ENCODE peak calls at places on chromosomes 4 and X, in five cellular contexts. C, J, T, X and O are unnamed samples.

GRCh38 chr4:124334119-124334518 is 378.4 kb downstream of the ANKRD50 start:
- DNase-seq in J (no peak), C (no peak), T (no peak), X (no peak), O (peak; percentile 65)

GRCh38 chrX:38458071-38458470 is 103.3 kb upstream of the TSPAN7 start:
- DNase-seq in X (no peak), J (no peak), T (no peak), C (no peak), O (no peak)

GRCh38 chr4:94412019-94413017 is 39.4 kb upstream of the PDLIM5 start:
- DNase-seq in X (no peak), J (no peak), T (no peak), C (no peak), O (no peak)

GRCh38 chr4:102137217-102137616 is 208.1 kb downstream of the SLC39A8 start:
- DNase-seq in T (no peak), X (no peak), J (no peak), C (no peak), O (no peak)

GRCh38 chrX:41889317-41890025 is 33.9 kb downstream of the CASK start:
- DNase-seq in C (no peak), J (no peak), T (no peak), X (no peak), O (no peak)

GRCh38 chr4:65845169-65845568 is 174.9 kb upstream of the EPHA5 start:
- DNase-seq in X (no peak), C (no peak), J (no peak), T (no peak), O (no peak)

GRCh38 chr4:128427832-128428366 is 140.3 kb upstream of the PGRMC2 start:
- DNase-seq in X (no peak), T (no peak), J (no peak), C (no peak), O (peak; percentile 77)

GRCh38 chr4:109079731-109080130 is 222.7 kb downstream of the COL25A1 start:
- DNase-seq in X (no peak), J (no peak), C (no peak), T (no peak), O (no peak)

GRCh38 chr4:20391224-20391623 is 139.5 kb downstream of the SLIT2 start:
- DNase-seq in T (no peak), J (no peak), X (no peak), C (no peak), O (no peak)

GRCh38 chrX:154098551-154098950 is 1.0 kb upstream of the MECP2 start:
- DNase-seq in C (no peak), T (no peak), X (no peak), J (no peak), O (no peak)

GRCh38 chrX:117517994-117518393 is 598.6 kb downstream of the KLHL13 start:
- DNase-seq in T (no peak), C (no peak), J (no peak), X (no peak), O (no peak)

GRCh38 chr4:169005453-169006099 is 4.5 kb downstream of the CBR4 start:
- DNase-seq in X (no peak), T (no peak), C (no peak), J (no peak), O (no peak)

GRCh38 chrX:9913041-9913440 is 54.1 kb upstream of the CLDN34 start:
- DNase-seq in X (no peak), C (peak; percentile 10), T (no peak), J (no peak), O (no peak)

GRCh38 chrX:153306527-153307115 is 14.9 kb downstream of the PNMA6F start:
- DNase-seq in J (no peak), C (no peak), X (no peak), T (no peak), O (no peak)

GRCh38 chr4:38805530-38806145 is 1.0 kb upstream of the TLR1 start:
- DNase-seq in C (no peak), T (no peak), J (no peak), X (no peak), O (peak; percentile 36)

GRCh38 chr4:156190606-156191005 is 236.9 kb upstream of the CTSO start:
- DNase-seq in C (no peak), X (no peak), J (no peak), T (no peak), O (no peak)

GRCh38 chrX:64306712-64307111 is 76.3 kb upstream of the ASB12 start:
- DNase-seq in T (no peak), C (no peak), X (no peak), J (no peak), O (no peak)

GRCh38 chr4:7417639-7418038 is 17.1 kb downstream of the PSAPL1 start:
- DNase-seq in X (peak; percentile 41), T (no peak), J (no peak), C (peak; percentile 21), O (no peak)

GRCh38 chr4:72991889-72992288 is 77.6 kb downstream of the COX18 start:
- DNase-seq in C (no peak), X (no peak), T (no peak), J (no peak), O (no peak)

DNA sequence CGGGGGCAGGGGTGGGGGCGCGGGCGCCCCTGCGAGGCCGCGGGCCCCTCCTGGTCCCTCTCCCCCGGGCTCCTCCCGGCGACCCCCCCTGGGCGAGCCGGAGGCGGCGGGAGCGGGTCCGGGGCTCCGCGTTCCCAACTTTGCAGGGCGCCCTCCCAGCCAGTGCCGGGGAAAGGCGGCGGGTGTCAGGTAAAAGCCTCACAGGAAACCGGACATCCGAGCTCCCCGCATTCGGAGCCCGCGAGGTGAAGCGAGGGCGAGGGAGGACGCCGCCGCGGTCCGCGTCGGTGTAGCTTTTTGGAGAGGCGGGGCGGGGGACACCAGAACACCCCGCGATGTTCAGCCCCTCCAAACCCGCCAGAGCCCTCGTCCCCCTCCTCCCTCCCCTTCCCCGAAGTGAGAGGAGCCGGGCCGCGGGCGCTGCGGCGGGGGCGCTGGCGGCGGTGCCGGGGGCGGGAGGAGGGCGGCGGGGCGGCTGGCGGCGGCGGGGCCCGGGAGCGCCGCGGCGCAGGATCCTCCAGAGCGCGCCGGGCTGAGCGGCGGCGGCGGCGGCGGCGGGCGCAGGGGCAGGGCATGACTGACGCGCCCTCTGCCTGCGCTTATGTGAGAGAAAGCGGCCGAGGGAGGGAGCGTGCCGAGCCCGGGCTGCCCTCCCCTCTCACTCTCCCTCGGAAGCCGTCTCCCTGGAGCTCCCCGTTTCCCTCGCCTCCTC is at the start of gene VEGFC:
- DNase-seq in T (peak; percentile 64), J (peak; percentile 61), C (peak; percentile 77), X (peak; percentile 85), O (peak; percentile 71)
- H3K4me3 ChIP-seq in T (peak within 1 kb of the TSS; percentile 77), J (peak within 1 kb of the TSS; percentile 82), C (peak within 1 kb of the TSS; percentile 63), X (peak within 1 kb of the TSS; percentile 79), O (peak within 1 kb of the TSS; percentile 76)

DNA sequence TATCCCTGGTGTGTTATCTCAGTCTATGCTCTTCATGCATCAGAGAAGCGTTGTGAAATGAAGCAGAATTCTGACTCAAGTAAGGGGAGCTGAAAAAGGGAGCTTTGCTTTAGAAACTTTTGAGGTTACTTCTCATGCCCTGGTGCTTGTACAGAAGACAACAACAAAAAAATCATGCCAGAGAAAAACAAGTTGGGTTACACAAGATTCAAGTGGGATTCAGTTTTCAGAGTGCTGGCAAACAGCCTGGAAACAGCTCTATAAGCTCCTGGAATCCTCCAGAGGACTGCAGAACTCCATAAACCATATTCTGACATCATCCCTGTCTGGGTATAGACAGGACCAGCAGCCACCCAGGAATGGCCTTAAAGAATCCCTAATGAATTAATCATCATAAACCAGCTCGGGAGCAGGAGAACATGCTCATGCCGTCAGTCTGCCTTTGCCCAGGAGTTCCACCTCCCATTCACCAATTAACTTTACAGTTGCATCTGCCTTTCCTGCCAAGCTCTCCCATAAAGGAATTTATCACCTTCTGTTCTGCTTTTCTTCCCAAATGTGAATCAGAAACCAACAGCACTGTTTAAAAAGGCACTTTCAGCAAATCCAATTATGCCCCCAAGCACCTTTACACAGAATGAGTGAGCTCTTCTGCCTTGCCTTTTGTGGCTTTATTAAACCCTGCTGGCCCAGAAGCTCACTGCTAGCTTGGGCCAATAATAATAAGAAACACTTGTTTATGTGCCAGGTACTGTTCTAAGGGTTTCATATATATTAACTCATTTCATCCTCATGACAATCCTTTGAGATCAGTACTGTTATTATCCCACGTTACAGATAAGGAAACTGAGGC is 54.5 kb upstream of the FBXW7 start:
- DNase-seq in J (no peak), X (no peak), C (no peak), T (no peak), O (no peak)
- H3K4me1 ChIP-seq in J (no peaks in the 10 kb centered on the region), X (no peaks in the 10 kb centered on the region), C (peaks cover 21% of the 10 kb centered on the region), T (peaks cover 11% of the 10 kb centered on the region), O (no peaks in the 10 kb centered on the region)

GRCh38 chrX:148806145-148806868 is 305.9 kb downstream of the AFF2 start:
- DNase-seq in C (no peak), T (no peak), X (no peak), J (no peak), O (no peak)
- H3K4me3 ChIP-seq in C (no peak overlapping the region), T (no peak overlapping the region), X (no peak overlapping the region), J (no peak overlapping the region), O (no peak overlapping the region)

GRCh38 chr4:87069037-87069742 is 134.4 kb downstream of the AFF1 start:
- DNase-seq in T (no peak), C (no peak), J (no peak), X (no peak), O (no peak)
- H3K4me1 ChIP-seq in T (peaks cover 64% of the 10 kb centered on the region), C (peaks cover 47% of the 10 kb centered on the region), J (peaks cover 77% of the 10 kb centered on the region), X (peaks cover 3% of the 10 kb centered on the region), O (peaks cover 13% of the 10 kb centered on the region)

GRCh38 chrX:101931494-101932248 is at the start of gene ZMAT1:
- DNase-seq in X (peak; percentile 98), C (peak; percentile 95), T (peak; percentile 91), J (peak; percentile 93), O (peak; percentile 94)
- H3K4me3 ChIP-seq in X (peak within 1 kb of the TSS; percentile 56), C (peak within 1 kb of the TSS; percentile 73), T (peak within 1 kb of the TSS; percentile 74), J (peak within 1 kb of the TSS; percentile 73), O (peak within 1 kb of the TSS; percentile 76)

GRCh38 chr4:3301450-3302163 is 8.8 kb downstream of the RGS12 start:
- DNase-seq in T (no peak), X (peak; percentile 68), C (no peak), J (no peak), O (no peak)
- H3K4me1 ChIP-seq in T (peaks cover 55% of the 10 kb centered on the region), X (no peaks in the 10 kb centered on the region), C (peaks cover 40% of the 10 kb centered on the region), J (peaks cover 39% of the 10 kb centered on the region), O (peaks cover 20% of the 10 kb centered on the region)

DNA sequence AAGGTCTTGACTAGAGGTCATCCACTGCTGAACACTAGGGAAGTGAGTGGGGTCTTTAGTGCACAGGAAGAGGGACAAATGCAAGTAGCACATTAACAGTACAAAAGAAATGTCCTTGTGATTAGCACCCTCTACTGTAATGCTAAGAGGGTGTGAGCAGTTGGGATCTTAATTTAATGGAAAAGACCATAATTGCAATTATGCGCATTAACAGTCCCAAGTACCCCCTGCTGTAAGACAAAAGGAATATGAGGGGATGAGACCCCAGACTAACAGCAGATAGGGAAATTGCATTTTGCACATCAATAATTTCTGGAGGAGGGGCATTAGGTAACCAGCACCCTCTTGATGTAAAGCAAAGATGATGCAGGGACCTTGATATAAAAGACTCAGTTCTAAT is 285.0 kb downstream of the CHIC1 start:
- DNase-seq in T (no peak), C (no peak), X (no peak), J (no peak), O (no peak)
- H3K4me3 ChIP-seq in T (no peak overlapping the region), C (no peak overlapping the region), X (peak overlapping the region; percentile 17), J (peak overlapping the region; percentile 73), O (no peak overlapping the region)